ENCODE peak calls at places on chromosomes 13 and 19, in eight cellular contexts. N is epithelial cell of esophagus, M is AG04450, F is lower lobe of right lung, H is adrenal gland, G is AG10803, S is neural progenitor cell, B is psoas muscle. J is an unnamed sample.

GRCh38 chr13:42580644-42581043 is 6.7 kb downstream of the TNFSF11 start:
- DNase-seq in N (peak), M (no peak), F (no peak), H (no peak), G (no peak), S (no peak), B (no peak), J (no peak)

GRCh38 chr13:46109451-46109850 is 4.6 kb upstream of the CPB2 start:
- DNase-seq in N (no peak), M (no peak), F (no peak), H (no peak), G (no peak), S (no peak), B (no peak), J (no peak)

GRCh38 chr19:10769533-10770491 is 51.9 kb downstream of the DNM2 start:
- DNase-seq in N (peak), M (no peak), F (no peak), H (peak), G (peak), S (peak), B (peak), J (no peak)

GRCh38 chr13:74871671-74872070 is 610.3 kb downstream of the TBC1D4 start:
- DNase-seq in N (no peak), M (no peak), F (no peak), H (no peak), G (peak), S (no peak), B (no peak), J (no peak)

GRCh38 chr19:18865973-18866799 is 29.8 kb downstream of the CERS1 start:
- DNase-seq in N (peak), M (no peak), F (peak), H (no peak), G (peak), S (peak), B (peak), J (peak)

GRCh38 chr19:33071887-33072286 is 7.2 kb upstream of the RHPN2 start:
- DNase-seq in N (peak), M (no peak), F (no peak), H (no peak), G (no peak), S (no peak), B (no peak), J (no peak)

GRCh38 chr19:11446652-11447301 is 11.3 kb downstream of the PRKCSH start:
- DNase-seq in N (peak), M (no peak), F (no peak), H (peak), G (no peak), S (peak), B (peak), J (no peak)

GRCh38 chr13:55815458-55816033 is 1325.2 kb upstream of the PRR20A start:
- DNase-seq in N (no peak), M (no peak), F (no peak), H (no peak), G (no peak), S (no peak), B (no peak), J (no peak)

GRCh38 chr13:22648325-22648758 is 532.4 kb upstream of the SGCG start:
- DNase-seq in N (no peak), M (no peak), F (no peak), H (no peak), G (no peak), S (peak), B (no peak), J (no peak)

GRCh38 chr19:18433039-18433691 is 4.8 kb downstream of the ISYNA1 start:
- DNase-seq in N (no peak), M (no peak), F (no peak), H (peak), G (no peak), S (peak), B (no peak), J (no peak)

GRCh38 chr13:74217816-74218215 is 83.6 kb upstream of the KLF12 start:
- DNase-seq in N (no peak), M (peak), F (no peak), H (no peak), G (peak), S (no peak), B (no peak), J (no peak)

GRCh38 chr19:35739275-35740107 is 2.8 kb downstream of the IGFLR1 start:
- DNase-seq in N (no peak), M (no peak), F (no peak), H (peak), G (no peak), S (no peak), B (no peak), J (peak)

GRCh38 chr19:1725100-1726064 is 27.9 kb upstream of the ONECUT3 start:
- DNase-seq in N (peak), M (no peak), F (no peak), H (peak), G (peak), S (peak), B (peak), J (no peak)

GRCh38 chr13:26508885-26509284 is 48.6 kb upstream of the WASF3 start:
- DNase-seq in N (peak), M (peak), F (no peak), H (peak), G (peak), S (no peak), B (peak), J (no peak)

GRCh38 chr19:8194528-8195275 is 14.5 kb upstream of the CERS4 start:
- DNase-seq in N (no peak), M (no peak), F (peak), H (no peak), G (no peak), S (no peak), B (no peak), J (no peak)

GRCh38 chr13:30863796-30864195 is 42.3 kb upstream of the MEDAG start:
- DNase-seq in N (no peak), M (no peak), F (no peak), H (no peak), G (no peak), S (no peak), B (no peak), J (no peak)

GRCh38 chr13:22114630-22115311 is 443.9 kb downstream of the FGF9 start:
- DNase-seq in N (no peak), M (no peak), F (peak), H (peak), G (peak), S (no peak), B (no peak), J (no peak)

GRCh38 chr19:2391118-2391725 is 31.2 kb downstream of the TMPRSS9 start:
- DNase-seq in N (peak), M (peak), F (no peak), H (peak), G (peak), S (peak), B (no peak), J (no peak)

GRCh38 chr13:98476538-98476966 is 100.4 kb downstream of the STK24 start:
- DNase-seq in N (peak), M (no peak), F (peak), H (peak), G (peak), S (no peak), B (peak), J (no peak)

GRCh38 chr13:112446867-112447266 is 70.7 kb downstream of the SPACA7 start:
- DNase-seq in N (no peak), M (no peak), F (no peak), H (no peak), G (no peak), S (no peak), B (no peak), J (no peak)

GRCh38 chr19:18418034-18418724 is 1.0 kb upstream of the SSBP4 start:
- DNase-seq in N (no peak), M (no peak), F (peak), H (peak), G (no peak), S (no peak), B (peak), J (no peak)

GRCh38 chr13:111925146-111925875 is 141.6 kb upstream of the SOX1 start:
- DNase-seq in N (no peak), M (no peak), F (no peak), H (no peak), G (no peak), S (no peak), B (no peak), J (peak)

GRCh38 chr13:83672611-83673010 is 209.7 kb downstream of the SLITRK1 start:
- DNase-seq in N (peak), M (no peak), F (no peak), H (no peak), G (no peak), S (no peak), B (no peak), J (no peak)

GRCh38 chr13:42847891-42848663 is 66.7 kb downstream of the FAM216B start:
- DNase-seq in N (no peak), M (no peak), F (no peak), H (no peak), G (peak), S (no peak), B (no peak), J (no peak)

GRCh38 chr13:103539265-103539664 is 473.0 kb upstream of the SLC10A2 start:
- DNase-seq in N (no peak), M (no peak), F (no peak), H (no peak), G (no peak), S (peak), B (no peak), J (no peak)

GRCh38 chr19:14354445-14354844 is 26.8 kb upstream of the ADGRE5 start:
- DNase-seq in N (no peak), M (no peak), F (no peak), H (no peak), G (no peak), S (no peak), B (no peak), J (no peak)

GRCh38 chr19:14440049-14440448 is 6.9 kb downstream of the PKN1 start:
- DNase-seq in N (no peak), M (no peak), F (peak), H (peak), G (no peak), S (no peak), B (peak), J (no peak)

GRCh38 chr13:40422588-40423235 is 243.7 kb downstream of the FOXO1 start:
- DNase-seq in N (peak), M (no peak), F (no peak), H (no peak), G (no peak), S (no peak), B (no peak), J (no peak)

GRCh38 chr19:18780081-18780480 is 11.0 kb downstream of the COMP start:
- DNase-seq in N (no peak), M (no peak), F (no peak), H (no peak), G (no peak), S (no peak), B (no peak), J (no peak)

GRCh38 chr13:87311165-87311564 is 360.0 kb upstream of the SLITRK5 start:
- DNase-seq in N (no peak), M (no peak), F (no peak), H (no peak), G (no peak), S (no peak), B (no peak), J (no peak)

GRCh38 chr13:42330991-42331390 is 59.0 kb downstream of the AKAP11 start:
- DNase-seq in N (peak), M (no peak), F (no peak), H (no peak), G (peak), S (no peak), B (no peak), J (no peak)

DNA sequence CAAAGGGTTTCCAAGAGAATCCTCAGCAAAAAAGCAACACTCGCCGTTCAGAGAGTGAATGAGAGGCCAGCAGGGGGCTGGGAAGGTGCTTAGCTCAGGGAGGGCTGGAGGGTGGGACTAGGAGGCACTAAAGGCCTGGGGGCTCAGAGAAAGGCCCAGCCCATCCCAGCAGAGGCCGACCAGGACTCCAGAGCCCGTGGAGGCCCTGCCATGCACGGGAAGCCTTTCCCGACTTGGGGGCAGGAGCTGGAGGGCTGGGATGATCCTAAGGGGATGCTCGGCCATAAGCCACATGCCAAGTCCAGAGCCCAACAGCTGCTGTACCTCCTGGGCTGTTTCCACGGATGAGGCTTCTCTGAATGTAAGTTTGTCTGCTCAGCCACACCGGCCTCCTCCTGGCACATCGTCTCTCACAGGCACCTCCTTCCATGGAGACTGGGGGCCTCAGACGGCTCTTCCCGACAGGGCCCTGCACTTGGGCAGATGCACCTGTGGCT is 19.5 kb downstream of the RASA3 start:
- DNase-seq in N (no peak), M (no peak), F (no peak), H (no peak), G (no peak), S (peak), B (peak), J (peak)
- TF ChIP-seq CTCF in N (no peak), M (peak), F (no peak), H (no peak), G (no peak), S (peak), B (no peak), J (peak)

GRCh38 chr19:39155114-39155700 is 29.6 kb downstream of the PAK4 start:
- DNase-seq in N (peak), M (no peak), F (no peak), H (peak), G (no peak), S (no peak), B (no peak), J (no peak)

GRCh38 chr19:39154084-39154625 is 28.6 kb downstream of the PAK4 start:
- DNase-seq in N (peak), M (no peak), F (no peak), H (no peak), G (no peak), S (no peak), B (no peak), J (no peak)

GRCh38 chr19:39156230-39156890 is 30.8 kb downstream of the PAK4 start:
- DNase-seq in N (peak), M (no peak), F (no peak), H (no peak), G (peak), S (no peak), B (no peak), J (no peak)

GRCh38 chr19:39155741-39156140 is 30.2 kb downstream of the PAK4 start:
- DNase-seq in N (no peak), M (no peak), F (no peak), H (no peak), G (no peak), S (no peak), B (no peak), J (no peak)

GRCh38 chr19:39154626-39155100 is 29.1 kb downstream of the PAK4 start:
- DNase-seq in N (peak), M (no peak), F (peak), H (peak), G (no peak), S (no peak), B (no peak), J (no peak)
- TF ChIP-seq CTCF in N (peak), M (no peak), F (peak), H (no peak), G (no peak), S (no peak), B (no peak), J (no peak)

DNA sequence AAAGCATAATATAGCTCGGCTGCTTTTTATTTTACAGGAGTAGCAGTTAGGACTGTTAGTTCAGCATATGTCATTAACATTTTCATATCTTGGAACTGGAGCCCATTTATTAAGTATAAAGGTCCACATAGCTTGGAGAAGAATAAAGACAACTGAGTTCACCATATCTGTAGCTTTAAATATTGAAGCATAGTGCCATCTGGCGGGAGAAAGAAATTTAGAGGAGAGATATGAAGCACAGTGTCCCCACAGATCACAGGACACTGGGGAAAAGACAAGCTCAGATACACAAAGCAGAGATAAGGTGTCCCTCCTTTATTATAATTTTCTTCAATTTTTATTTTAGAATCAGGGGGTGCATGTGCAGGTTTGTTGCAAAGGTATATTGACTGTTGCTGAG is 104.7 kb upstream of the FREM2 start:
- DNase-seq in N (peak), M (no peak), F (no peak), H (no peak), G (peak), S (peak), B (no peak), J (no peak)
- TF ChIP-seq CTCF in N (peak), M (peak), F (peak), H (peak), G (peak), S (peak), B (peak), J (peak)

DNA sequence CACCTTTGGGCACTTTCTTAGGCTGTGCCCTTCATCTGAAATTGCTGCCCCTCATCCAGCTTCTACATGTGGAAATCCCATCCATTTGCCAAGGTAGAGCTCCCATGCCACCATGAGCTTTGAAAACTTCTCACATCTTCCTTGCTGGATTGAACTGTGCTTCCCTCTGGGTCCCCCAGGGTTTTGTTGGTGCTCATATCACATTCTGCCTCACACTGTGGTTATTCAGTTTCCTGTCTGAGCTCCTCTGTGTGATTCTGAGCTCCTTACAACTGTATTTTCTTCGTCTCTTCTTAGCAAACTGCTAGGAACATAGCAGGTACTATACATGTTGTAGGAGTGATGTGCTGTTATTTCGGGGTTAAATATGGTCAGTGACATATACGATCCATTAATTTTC is 74.9 kb upstream of the KL start:
- DNase-seq in N (no peak), M (no peak), F (no peak), H (no peak), G (no peak), S (no peak), B (no peak), J (no peak)
- TF ChIP-seq CTCF in N (no peak), M (no peak), F (no peak), H (no peak), G (no peak), S (no peak), B (no peak), J (no peak)

DNA sequence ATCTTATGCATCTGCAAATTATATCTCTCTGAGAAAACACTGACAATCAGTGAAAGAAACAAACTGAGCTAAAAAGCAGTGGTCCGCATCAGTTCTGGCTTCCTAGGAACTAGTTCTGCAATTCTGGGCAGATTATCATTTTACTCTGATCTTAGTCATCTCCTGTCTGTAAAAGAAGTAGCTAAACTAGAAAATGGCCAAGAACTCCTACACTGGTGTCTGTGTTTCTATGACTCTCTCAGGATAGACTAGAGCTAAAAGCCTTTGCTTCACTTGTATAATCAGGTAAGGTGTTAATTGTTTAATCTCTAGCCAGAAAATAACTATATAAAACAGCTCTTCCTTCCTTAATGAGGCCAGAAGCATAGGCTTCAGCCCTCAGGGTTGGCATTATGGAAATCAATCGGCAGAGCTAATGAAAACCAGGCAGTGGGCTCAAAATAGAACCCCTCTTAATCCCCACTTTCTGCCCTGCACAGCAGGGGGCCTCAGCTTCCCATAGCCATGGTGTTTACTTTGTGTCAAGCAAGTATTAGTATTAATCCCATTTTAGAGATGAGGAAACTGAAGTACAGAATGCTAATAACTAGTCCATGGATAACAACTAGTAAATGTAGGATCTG is 459.2 kb downstream of the FGF14 start:
- DNase-seq in N (no peak), M (no peak), F (no peak), H (no peak), G (no peak), S (peak), B (no peak), J (no peak)
- TF ChIP-seq CTCF in N (no peak), M (no peak), F (no peak), H (no peak), G (no peak), S (no peak), B (peak), J (no peak)

DNA sequence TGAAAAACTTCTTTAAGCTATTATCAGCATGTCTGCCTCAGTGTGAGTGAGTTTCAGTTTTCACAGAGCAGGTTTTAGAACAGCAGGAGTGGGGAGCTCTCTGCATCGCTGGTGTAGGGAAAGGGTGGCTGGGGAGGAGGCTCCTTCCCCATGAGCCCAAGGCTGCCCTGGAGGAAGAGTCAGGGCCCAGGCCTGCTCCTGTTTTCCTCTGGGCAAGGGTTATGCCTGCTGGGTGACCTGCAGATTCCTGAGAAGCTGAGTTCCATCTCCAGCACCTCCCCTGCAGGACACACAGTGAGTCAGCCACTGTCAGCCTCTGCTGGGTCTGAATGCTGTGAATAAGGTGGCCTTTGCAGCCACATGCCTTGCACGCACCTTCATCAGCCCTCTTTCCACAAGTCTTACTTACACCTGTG is 186.5 kb upstream of the KL start:
- DNase-seq in N (peak), M (no peak), F (no peak), H (no peak), G (peak), S (no peak), B (no peak), J (no peak)
- TF ChIP-seq CTCF in N (no peak), M (no peak), F (no peak), H (no peak), G (no peak), S (no peak), B (no peak), J (peak)

GRCh38 chr19:5823579-5824281 is 15.8 kb downstream of the FUT6 start:
- DNase-seq in N (peak), M (no peak), F (no peak), H (no peak), G (no peak), S (no peak), B (no peak), J (peak)
- TF ChIP-seq CTCF in N (peak), M (no peak), F (no peak), H (no peak), G (peak), S (no peak), B (no peak), J (peak)

GRCh38 chr19:49496574-49497008 is 357 bp downstream of the RPS11 start:
- DNase-seq in N (no peak), M (no peak), F (no peak), H (no peak), G (no peak), S (no peak), B (no peak), J (no peak)
- TF ChIP-seq CTCF in N (no peak), M (no peak), F (no peak), H (peak), G (no peak), S (no peak), B (no peak), J (peak)

J was measured in chondrocyte.